ENCODE peak calls at places on chromosome 7, in eight cellular contexts. One of them, this sample, is unnamed.

GRCh38 chr7:131238260-131238940 is 89.3 kb upstream of the MKLN1 start:
- DNase-seq in HepG2: peak; percentile 68
- DNase-seq in HCT116: no peak
- DNase-seq in H1: no peak
- DNase-seq in GM23338: no peak
- DNase-seq in GM12878: no peak
- DNase-seq in K562: no peak
- DNase-seq in endothelial cell of umbilical vein: peak; percentile 65
- DNase-seq in this sample: no peak

GRCh38 chr7:1957471-1958225 is 275.1 kb downstream of the MAD1L1 start:
- DNase-seq in HepG2: no peak
- DNase-seq in GM23338: no peak
- DNase-seq in HCT116: no peak
- DNase-seq in H1: no peak
- DNase-seq in GM12878: no peak
- DNase-seq in K562: no peak
- DNase-seq in endothelial cell of umbilical vein: no peak
- DNase-seq in this sample: no peak

GRCh38 chr7:477626-478220 is 41.9 kb downstream of the PDGFA start:
- DNase-seq in K562: no peak
- DNase-seq in GM12878: no peak
- DNase-seq in HepG2: no peak
- DNase-seq in H1: peak; percentile 39
- DNase-seq in HCT116: no peak
- DNase-seq in endothelial cell of umbilical vein: no peak
- DNase-seq in GM23338: no peak
- DNase-seq in this sample: no peak

GRCh38 chr7:84912993-84913635 is 273.7 kb downstream of the SEMA3D start:
- DNase-seq in GM23338: peak; percentile 64
- DNase-seq in HCT116: no peak
- DNase-seq in K562: no peak
- DNase-seq in H1: no peak
- DNase-seq in HepG2: no peak
- DNase-seq in GM12878: no peak
- DNase-seq in endothelial cell of umbilical vein: no peak
- DNase-seq in this sample: no peak

GRCh38 chr7:95601324-95601723 is 5.0 kb upstream of the PDK4 start:
- DNase-seq in GM23338: no peak
- DNase-seq in H1: no peak
- DNase-seq in endothelial cell of umbilical vein: no peak
- DNase-seq in K562: no peak
- DNase-seq in HCT116: no peak
- DNase-seq in HepG2: no peak
- DNase-seq in GM12878: no peak
- DNase-seq in this sample: no peak

GRCh38 chr7:104900525-104900924 is 113.5 kb upstream of the KMT2E start:
- DNase-seq in H1: no peak
- DNase-seq in GM12878: no peak
- DNase-seq in GM23338: no peak
- DNase-seq in K562: no peak
- DNase-seq in HCT116: no peak
- DNase-seq in HepG2: peak; percentile 90
- DNase-seq in endothelial cell of umbilical vein: no peak
- DNase-seq in this sample: no peak

GRCh38 chr7:80941206-80941758 is 22.4 kb upstream of the SEMA3C start:
- DNase-seq in GM12878: no peak
- DNase-seq in H1: no peak
- DNase-seq in HepG2: no peak
- DNase-seq in K562: no peak
- DNase-seq in GM23338: no peak
- DNase-seq in HCT116: no peak
- DNase-seq in endothelial cell of umbilical vein: no peak
- DNase-seq in this sample: no peak

GRCh38 chr7:29408841-29409243 is 154.8 kb upstream of the PRR15 start:
- DNase-seq in HCT116: peak; percentile 34
- DNase-seq in K562: peak; percentile 65
- DNase-seq in GM12878: peak; percentile 21
- DNase-seq in GM23338: peak; percentile 86
- DNase-seq in H1: peak; percentile 72
- DNase-seq in endothelial cell of umbilical vein: peak; percentile 73
- DNase-seq in HepG2: peak; percentile 61
- DNase-seq in this sample: peak; percentile 76

GRCh38 chr7:116710764-116711452 is 38.9 kb downstream of the MET start:
- DNase-seq in H1: no peak
- DNase-seq in GM23338: no peak
- DNase-seq in K562: no peak
- DNase-seq in HepG2: peak; percentile 56
- DNase-seq in HCT116: no peak
- DNase-seq in endothelial cell of umbilical vein: no peak
- DNase-seq in GM12878: no peak
- DNase-seq in this sample: no peak

GRCh38 chr7:16646427-16647081 is 573 bp downstream of the BZW2 start:
- DNase-seq in GM23338: no peak
- DNase-seq in GM12878: no peak
- DNase-seq in K562: no peak
- DNase-seq in HCT116: no peak
- DNase-seq in HepG2: no peak
- DNase-seq in endothelial cell of umbilical vein: peak; percentile 43
- DNase-seq in H1: no peak
- DNase-seq in this sample: no peak

GRCh38 chr7:48094861-48095293 is 5.8 kb downstream of the UPP1 start:
- DNase-seq in K562: no peak
- DNase-seq in H1: no peak
- DNase-seq in HCT116: no peak
- DNase-seq in GM12878: no peak
- DNase-seq in GM23338: no peak
- DNase-seq in HepG2: no peak
- DNase-seq in endothelial cell of umbilical vein: no peak
- DNase-seq in this sample: no peak

GRCh38 chr7:129225206-129225930 is 538 bp downstream of the AHCYL2 start:
- DNase-seq in H1: peak; percentile 77
- DNase-seq in GM23338: peak; percentile 76
- DNase-seq in HCT116: no peak
- DNase-seq in HepG2: peak; percentile 20
- DNase-seq in endothelial cell of umbilical vein: peak; percentile 72
- DNase-seq in GM12878: no peak
- DNase-seq in K562: peak; percentile 61
- DNase-seq in this sample: no peak

GRCh38 chr7:121076350-121077164 is 88.0 kb downstream of the CPED1 start:
- DNase-seq in endothelial cell of umbilical vein: no peak
- DNase-seq in GM12878: no peak
- DNase-seq in HepG2: no peak
- DNase-seq in GM23338: no peak
- DNase-seq in H1: no peak
- DNase-seq in K562: peak; percentile 87
- DNase-seq in HCT116: no peak
- DNase-seq in this sample: no peak

GRCh38 chr7:33632840-33633239 is 272.5 kb upstream of the BMPER start:
- DNase-seq in K562: no peak
- DNase-seq in endothelial cell of umbilical vein: no peak
- DNase-seq in GM12878: no peak
- DNase-seq in GM23338: no peak
- DNase-seq in HepG2: no peak
- DNase-seq in H1: no peak
- DNase-seq in HCT116: no peak
- DNase-seq in this sample: no peak

GRCh38 chr7:33640732-33641131 is 264.6 kb upstream of the BMPER start:
- DNase-seq in H1: no peak
- DNase-seq in GM23338: no peak
- DNase-seq in HCT116: no peak
- DNase-seq in GM12878: no peak
- DNase-seq in endothelial cell of umbilical vein: no peak
- DNase-seq in K562: no peak
- DNase-seq in HepG2: no peak
- DNase-seq in this sample: no peak

GRCh38 chr7:33639552-33640197 is 265.7 kb upstream of the BMPER start:
- DNase-seq in HepG2: no peak
- DNase-seq in endothelial cell of umbilical vein: no peak
- DNase-seq in HCT116: no peak
- DNase-seq in GM12878: no peak
- DNase-seq in K562: no peak
- DNase-seq in H1: no peak
- DNase-seq in GM23338: no peak
- DNase-seq in this sample: peak; percentile 68

GRCh38 chr7:33632322-33632721 is 273.0 kb upstream of the BMPER start:
- DNase-seq in GM12878: no peak
- DNase-seq in K562: no peak
- DNase-seq in HepG2: no peak
- DNase-seq in endothelial cell of umbilical vein: no peak
- DNase-seq in HCT116: no peak
- DNase-seq in H1: no peak
- DNase-seq in GM23338: no peak
- DNase-seq in this sample: no peak

DNA sequence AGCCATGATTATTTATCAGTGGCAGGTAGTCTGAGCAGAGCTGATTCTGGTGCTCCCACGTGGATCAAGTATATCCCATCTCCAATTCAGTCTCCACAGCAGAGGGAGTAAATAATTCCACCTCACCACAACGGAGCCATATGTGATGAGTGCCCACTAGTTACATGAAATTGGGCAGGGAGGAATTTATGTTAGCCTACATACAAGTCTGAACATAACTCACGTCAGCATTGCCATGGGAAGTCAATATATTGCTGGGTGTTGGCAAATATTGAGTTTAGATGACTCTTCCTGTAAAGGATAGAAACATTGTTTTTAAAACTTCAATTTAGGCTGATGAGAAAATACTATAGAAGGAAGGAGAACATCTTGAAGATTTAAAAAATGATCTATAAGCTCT is 269.0 kb upstream of the BMPER start:
- DNase-seq in HepG2: no peak
- DNase-seq in GM12878: no peak
- DNase-seq in endothelial cell of umbilical vein: no peak
- DNase-seq in HCT116: no peak
- DNase-seq in H1: no peak
- DNase-seq in GM23338: no peak
- DNase-seq in K562: no peak
- DNase-seq in this sample: no peak
- TF ChIP-seq POLR2AphosphoS5 in HepG2: no peak
- TF ChIP-seq POLR2AphosphoS5 in GM12878: no peak
- TF ChIP-seq POLR2AphosphoS5 in endothelial cell of umbilical vein: no peak
- TF ChIP-seq POLR2AphosphoS5 in HCT116: no peak
- TF ChIP-seq POLR2AphosphoS5 in H1: no peak
- TF ChIP-seq POLR2AphosphoS5 in GM23338: no peak
- TF ChIP-seq POLR2AphosphoS5 in K562: no peak
- TF ChIP-seq POLR2AphosphoS5 in this sample: no peak

DNA sequence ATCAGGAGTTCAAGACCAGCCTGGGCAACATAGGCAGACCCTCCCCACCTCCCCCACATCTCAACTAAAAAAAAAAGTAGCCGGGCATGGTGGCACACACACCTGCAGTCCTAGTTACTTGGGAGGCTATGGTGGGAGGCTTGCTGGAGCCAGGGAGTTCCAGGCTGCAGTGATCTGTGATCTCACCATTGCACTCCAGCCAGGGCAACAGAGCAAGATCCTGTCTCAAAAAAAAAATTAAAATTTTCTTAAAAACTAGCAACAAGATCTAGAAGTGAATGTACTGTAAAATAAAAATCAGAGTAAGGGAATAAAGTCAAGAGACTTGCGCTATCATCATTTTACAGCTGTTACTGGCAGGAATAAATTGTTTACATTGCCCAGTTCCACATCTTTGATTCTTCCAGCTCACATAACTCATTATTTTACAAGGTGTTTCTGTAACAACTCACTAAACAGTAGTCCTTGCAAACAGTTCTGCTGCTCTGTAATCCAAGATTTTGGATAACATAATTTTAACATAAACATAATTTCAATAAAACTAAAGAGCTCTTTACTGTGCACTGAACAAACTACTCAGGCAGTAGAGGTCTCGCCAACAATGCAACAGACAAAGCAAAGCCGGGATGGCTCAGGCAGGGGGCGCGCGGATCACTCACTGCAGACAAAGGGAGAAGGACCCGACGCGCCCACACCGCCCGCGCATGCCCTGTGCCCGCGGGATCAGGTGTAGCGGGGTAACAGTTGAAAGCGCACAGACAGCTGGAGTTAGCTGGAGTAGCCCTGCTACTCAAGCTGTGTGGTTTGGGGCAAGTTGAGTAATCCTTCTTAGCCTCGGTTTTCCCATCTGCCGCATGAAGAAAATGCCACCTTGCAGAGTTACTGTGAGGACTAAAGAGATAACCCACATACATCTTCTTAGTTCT is 73.3 kb upstream of the NFE2L3 start:
- DNase-seq in GM23338: peak; percentile 90
- DNase-seq in HCT116: peak; percentile 41
- DNase-seq in endothelial cell of umbilical vein: peak; percentile 45
- DNase-seq in GM12878: peak; percentile 36
- DNase-seq in H1: peak; percentile 87
- DNase-seq in HepG2: peak; percentile 57
- DNase-seq in K562: peak; percentile 54
- DNase-seq in this sample: no peak
- TF ChIP-seq EZH2 in GM23338: no peak
- TF ChIP-seq EZH2 in HCT116: no peak
- TF ChIP-seq EZH2 in endothelial cell of umbilical vein: no peak
- TF ChIP-seq EZH2 in GM12878: no peak
- TF ChIP-seq EZH2 in H1: no peak
- TF ChIP-seq EZH2 in HepG2: no peak
- TF ChIP-seq EZH2 in K562: no peak
- TF ChIP-seq EZH2 in this sample: no peak

GRCh38 chr7:148261523-148261922 is 329.0 kb upstream of the C7orf33 start:
- DNase-seq in GM12878: no peak
- DNase-seq in HCT116: no peak
- DNase-seq in endothelial cell of umbilical vein: no peak
- DNase-seq in GM23338: no peak
- DNase-seq in K562: no peak
- DNase-seq in H1: no peak
- DNase-seq in HepG2: no peak
- DNase-seq in this sample: no peak

GRCh38 chr7:148261996-148262688 is 328.4 kb upstream of the C7orf33 start:
- DNase-seq in H1: no peak
- DNase-seq in HepG2: no peak
- DNase-seq in endothelial cell of umbilical vein: no peak
- DNase-seq in HCT116: no peak
- DNase-seq in GM12878: no peak
- DNase-seq in GM23338: peak; percentile 9
- DNase-seq in K562: no peak
- DNase-seq in this sample: no peak

GRCh38 chr7:148256433-148256832 is 334.1 kb upstream of the C7orf33 start:
- DNase-seq in HepG2: no peak
- DNase-seq in HCT116: no peak
- DNase-seq in endothelial cell of umbilical vein: no peak
- DNase-seq in GM23338: no peak
- DNase-seq in GM12878: no peak
- DNase-seq in K562: no peak
- DNase-seq in H1: no peak
- DNase-seq in this sample: no peak

GRCh38 chr7:148262721-148263229 is 327.8 kb upstream of the C7orf33 start:
- DNase-seq in K562: peak; percentile 78
- DNase-seq in endothelial cell of umbilical vein: peak; percentile 12
- DNase-seq in GM23338: peak; percentile 89
- DNase-seq in H1: peak; percentile 98
- DNase-seq in HCT116: peak; percentile 31
- DNase-seq in GM12878: no peak
- DNase-seq in HepG2: peak; percentile 17
- DNase-seq in this sample: no peak

GRCh38 chr7:148260605-148261004 is 330.0 kb upstream of the C7orf33 start:
- DNase-seq in GM23338: no peak
- DNase-seq in K562: no peak
- DNase-seq in H1: no peak
- DNase-seq in HCT116: no peak
- DNase-seq in HepG2: no peak
- DNase-seq in endothelial cell of umbilical vein: no peak
- DNase-seq in GM12878: no peak
- DNase-seq in this sample: no peak
- H3K27ac ChIP-seq in GM23338: no peak overlapping the region
- H3K27ac ChIP-seq in K562: no peak overlapping the region
- H3K27ac ChIP-seq in H1: no peak overlapping the region
- H3K27ac ChIP-seq in HCT116: no peak overlapping the region
- H3K27ac ChIP-seq in HepG2: no peak overlapping the region
- H3K27ac ChIP-seq in endothelial cell of umbilical vein: no peak overlapping the region
- H3K27ac ChIP-seq in GM12878: no peak overlapping the region
- H3K27ac ChIP-seq in this sample: no peak overlapping the region

GRCh38 chr7:44353668-44354067 is 28.3 kb upstream of the CAMK2B start:
- DNase-seq in HCT116: no peak
- DNase-seq in HepG2: no peak
- DNase-seq in H1: no peak
- DNase-seq in GM23338: no peak
- DNase-seq in GM12878: no peak
- DNase-seq in endothelial cell of umbilical vein: no peak
- DNase-seq in K562: no peak
- DNase-seq in this sample: no peak
- TF ChIP-seq POLR2AphosphoS5 in HCT116: no peak
- TF ChIP-seq POLR2AphosphoS5 in HepG2: no peak
- TF ChIP-seq POLR2AphosphoS5 in H1: no peak
- TF ChIP-seq POLR2AphosphoS5 in GM23338: no peak
- TF ChIP-seq POLR2AphosphoS5 in GM12878: no peak
- TF ChIP-seq POLR2AphosphoS5 in endothelial cell of umbilical vein: no peak
- TF ChIP-seq POLR2AphosphoS5 in K562: no peak
- TF ChIP-seq POLR2AphosphoS5 in this sample: no peak

This sample was measured in SK-N-MC.